ENCODE peak calls at places on chromosomes 12 and 14, in nine cellular contexts. D, Q, E, A, G, H, O, X and N are unnamed samples.
A peak's percentile ranks its signal among the peaks of the same experiment; 100 is the strongest.

GRCh38 chr14:72836085-72836484 is 57.8 kb downstream of the DPF3 start:
- DNase-seq in D (no peak), Q (no peak), E (no peak), A (no peak), G (no peak), H (no peak), O (no peak), X (no peak), N (no peak)

GRCh38 chr14:36078080-36078479 is 98.4 kb downstream of the PTCSC3 start:
- DNase-seq in D (no peak), Q (no peak), E (no peak), A (no peak), G (no peak), H (no peak), O (no peak), X (no peak), N (no peak)

GRCh38 chr14:92108345-92109254 is 2.2 kb upstream of the ATXN3 start:
- DNase-seq in D (no peak), Q (no peak), E (no peak), A (no peak), G (no peak), H (no peak), O (no peak), X (no peak), N (no peak)

GRCh38 chr12:13472690-13473089 is 276.2 kb downstream of the EMP1 start:
- DNase-seq in D (no peak), Q (no peak), E (no peak), A (no peak), G (no peak), H (no peak), O (no peak), X (no peak), N (no peak)

GRCh38 chr14:55416866-55417265 is 5.2 kb upstream of the ATG14 start:
- DNase-seq in D (no peak), Q (no peak), E (no peak), A (no peak), G (no peak), H (no peak), O (no peak), X (no peak), N (no peak)

GRCh38 chr12:121989266-121989950 is 32.3 kb upstream of the BCL7A start:
- DNase-seq in D (no peak), Q (no peak), E (no peak), A (no peak), G (no peak), H (no peak), O (no peak), X (no peak), N (no peak)

GRCh38 chr12:50751921-50752721 is 11.8 kb upstream of the ATF1 start:
- DNase-seq in D (no peak), Q (no peak), E (no peak), A (no peak), G (no peak), H (no peak), O (no peak), X (no peak), N (no peak)

GRCh38 chr14:29149798-29150197 is 383.2 kb downstream of the FOXG1 start:
- DNase-seq in D (no peak), Q (no peak), E (no peak), A (no peak), G (no peak), H (no peak), O (no peak), X (no peak), N (no peak)

GRCh38 chr12:52020539-52021336 is 14.0 kb downstream of the TAMALIN start:
- DNase-seq in D (no peak), Q (no peak), E (peak; percentile 57), A (peak; percentile 65), G (peak; percentile 57), H (no peak), O (no peak), X (no peak), N (no peak)

GRCh38 chr12:52022841-52023181 is 16.1 kb downstream of the TAMALIN start:
- DNase-seq in D (no peak), Q (no peak), E (no peak), A (no peak), G (no peak), H (no peak), O (no peak), X (no peak), N (no peak)

GRCh38 chr12:52023976-52024688 is 17.4 kb downstream of the TAMALIN start:
- DNase-seq in D (no peak), Q (no peak), E (no peak), A (no peak), G (no peak), H (no peak), O (no peak), X (no peak), N (no peak)

GRCh38 chr12:52025301-52026172 is 18.8 kb downstream of the TAMALIN start:
- DNase-seq in D (peak; percentile 92), Q (peak; percentile 74), E (no peak), A (peak; percentile 88), G (peak; percentile 86), H (peak; percentile 79), O (no peak), X (peak; percentile 82), N (peak; percentile 43)

DNA sequence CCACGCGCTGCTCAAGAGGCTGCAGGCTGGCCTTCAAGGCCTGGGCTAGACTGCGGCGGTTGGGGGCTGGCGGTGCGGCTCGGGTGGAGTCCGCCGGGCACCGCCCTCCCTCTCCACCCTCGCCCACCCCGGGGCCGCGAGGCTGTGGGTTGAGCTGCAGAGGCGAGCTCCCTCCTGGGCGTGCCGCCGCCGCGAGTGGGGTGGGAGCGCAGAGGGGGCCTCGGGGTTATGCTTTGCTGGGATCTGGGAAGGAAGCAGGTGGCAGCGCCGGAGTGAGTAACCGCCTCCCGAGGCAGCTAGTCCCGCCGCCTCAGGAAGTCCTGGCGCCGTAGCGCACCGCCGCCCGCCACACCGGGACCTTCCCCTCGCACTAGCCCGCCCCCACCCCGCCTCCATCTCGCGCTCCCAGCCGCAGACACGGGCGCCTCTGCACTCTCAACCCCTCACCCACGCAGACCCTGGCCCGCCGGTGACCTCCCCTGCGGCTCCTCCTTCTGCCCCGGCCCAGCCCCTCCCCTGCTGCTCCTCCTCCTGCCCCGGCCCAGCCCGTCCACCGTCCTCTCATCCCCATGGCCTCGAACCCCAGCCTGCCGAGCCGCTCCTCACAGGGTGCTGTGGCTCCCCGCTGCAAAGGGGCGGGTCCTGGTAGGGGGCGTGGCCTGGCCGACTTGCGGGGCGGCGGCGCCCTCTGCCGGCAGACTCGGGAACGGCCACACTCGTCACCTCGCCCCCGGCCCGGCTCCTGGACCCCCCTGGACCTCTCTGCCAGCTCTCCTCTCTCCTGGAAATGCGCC is 16.6 kb downstream of the TAMALIN start:
- DNase-seq in D (peak; percentile 91), Q (no peak), E (peak; percentile 60), A (peak; percentile 95), G (peak; percentile 65), H (peak; percentile 89), O (no peak), X (peak; percentile 93), N (no peak)
- H3K4me3 ChIP-seq in D (peak overlapping the region; percentile 52), Q (peak overlapping the region; percentile 52), E (peak overlapping the region; percentile 23), A (peak overlapping the region; percentile 9), G (peak overlapping the region; percentile 40), H (peak overlapping the region; percentile 72), O (peak overlapping the region; percentile 59), X (peak overlapping the region; percentile 63), N (peak overlapping the region; percentile 47)

DNA sequence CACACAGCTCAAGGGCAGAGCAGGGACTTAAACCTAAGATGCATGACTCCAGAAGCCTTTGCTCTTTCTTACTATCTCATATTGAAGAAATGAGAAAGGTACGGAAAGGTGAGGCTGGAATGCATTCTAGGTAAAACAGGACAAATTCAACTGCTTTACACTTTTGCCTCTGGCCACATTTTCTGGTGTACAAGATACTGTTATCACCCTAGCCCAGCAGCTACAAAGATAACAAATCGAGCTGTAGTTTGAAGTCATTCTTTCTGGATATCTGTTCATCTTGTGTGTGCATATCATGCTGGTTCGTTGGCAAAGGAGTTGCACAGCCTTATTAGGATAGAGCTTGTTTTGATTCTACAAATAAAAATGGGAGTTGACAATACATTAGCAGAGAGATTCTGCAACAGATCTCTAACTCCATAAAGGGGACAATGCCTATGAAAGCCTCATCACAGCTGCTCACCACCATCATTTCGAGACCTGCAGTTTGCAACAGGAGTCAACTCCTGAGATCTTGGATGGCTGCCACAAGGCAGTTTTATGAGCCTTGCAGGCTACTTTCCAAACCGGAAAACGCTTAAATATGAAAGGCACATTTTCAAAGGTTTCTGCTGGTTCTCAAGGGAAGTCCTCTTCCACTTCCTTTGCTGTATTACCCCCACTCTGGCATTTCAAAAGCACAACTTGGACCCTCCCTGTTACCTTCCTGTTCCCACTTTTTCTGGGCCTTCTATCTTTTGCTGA is 64.9 kb downstream of the STXBP6 start:
- DNase-seq in D (no peak), Q (no peak), E (no peak), A (no peak), G (peak; percentile 35), H (no peak), O (no peak), X (no peak), N (no peak)
- H3K4me3 ChIP-seq in D (no peak overlapping the region), Q (no peak overlapping the region), E (no peak overlapping the region), A (no peak overlapping the region), G (no peak overlapping the region), H (no peak overlapping the region), O (no peak overlapping the region), X (no peak overlapping the region), N (no peak overlapping the region)

DNA sequence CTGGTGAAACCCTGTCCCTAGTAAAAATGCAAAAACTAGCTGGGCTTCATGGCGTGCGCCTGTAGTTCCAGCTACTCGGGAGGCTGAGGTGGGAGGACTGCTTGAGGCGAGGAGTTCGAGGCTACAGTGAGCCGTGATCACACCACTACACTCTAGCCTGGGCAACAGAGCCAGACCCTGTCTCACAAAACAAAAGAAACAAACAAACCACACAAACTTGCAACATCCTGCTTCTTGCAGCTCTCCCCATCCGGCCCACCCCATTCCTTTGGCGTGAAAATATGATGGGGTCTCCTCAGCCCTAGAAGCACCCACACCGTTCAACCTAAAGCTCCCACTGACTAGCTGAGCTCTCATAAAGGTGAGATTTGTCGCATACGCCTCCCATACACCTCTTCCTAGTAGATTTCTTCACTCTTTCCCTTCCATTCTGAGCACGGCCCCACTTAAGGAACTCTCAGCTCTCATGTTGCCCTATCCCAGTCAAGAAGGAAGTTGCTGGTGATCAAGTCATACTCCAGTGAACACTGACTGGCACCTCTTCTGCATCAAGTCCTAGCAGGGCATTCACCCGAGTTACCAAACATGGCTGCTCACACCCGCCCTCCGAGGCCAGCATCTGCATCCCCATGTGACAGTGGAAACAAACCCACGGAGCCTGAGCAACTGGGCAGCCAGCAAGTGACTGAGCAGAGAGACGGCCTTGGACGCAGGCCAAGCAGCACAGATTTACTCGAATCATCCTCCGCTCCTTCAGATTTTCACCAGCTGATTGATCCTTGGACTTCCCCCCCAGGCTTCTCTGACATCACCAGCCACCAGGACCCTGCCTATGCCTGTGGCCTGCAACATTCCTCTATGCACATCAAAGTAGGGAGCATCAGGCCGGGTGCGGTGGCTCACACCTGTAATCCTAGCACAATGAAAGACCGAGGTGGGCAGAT is 18.9 kb upstream of the CD27 start:
- DNase-seq in D (no peak), Q (no peak), E (no peak), A (no peak), G (no peak), H (no peak), O (no peak), X (no peak), N (peak; percentile 2)
- H3K4me3 ChIP-seq in D (no peak overlapping the region), Q (no peak overlapping the region), E (no peak overlapping the region), A (no peak overlapping the region), G (no peak overlapping the region), H (no peak overlapping the region), O (no peak overlapping the region), X (no peak overlapping the region), N (no peak overlapping the region)

DNA sequence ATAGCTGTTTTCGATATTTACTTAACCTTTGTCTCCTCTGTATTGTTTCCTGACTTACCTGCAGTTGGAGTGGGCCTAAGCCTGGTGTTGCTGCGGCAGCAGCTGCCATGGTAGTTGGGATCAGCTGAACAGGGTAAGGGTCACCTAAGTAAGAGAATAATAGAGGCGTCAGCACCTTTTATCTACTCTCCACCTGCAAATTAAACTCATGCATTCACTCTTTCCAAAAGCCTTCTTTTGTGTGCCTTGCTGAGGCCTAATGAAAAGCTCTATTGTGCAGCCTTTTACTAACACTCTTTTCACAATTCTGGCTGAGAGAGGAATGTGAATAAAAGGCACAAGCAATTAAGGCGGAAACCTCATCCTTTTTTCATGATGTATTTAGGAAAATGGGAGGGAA is 308.7 kb downstream of the SOX5 start:
- DNase-seq in D (no peak), Q (no peak), E (peak; percentile 47), A (no peak), G (no peak), H (no peak), O (no peak), X (no peak), N (no peak)
- H3K4me3 ChIP-seq in D (no peak overlapping the region), Q (no peak overlapping the region), E (no peak overlapping the region), A (no peak overlapping the region), G (no peak overlapping the region), H (no peak overlapping the region), O (no peak overlapping the region), X (no peak overlapping the region), N (no peak overlapping the region)